ENCODE peak calls at places on chromosomes 7 and 10, in ten cellular contexts. C is fibroblast of the aortic adventitia; P is heart left ventricle; M is choroid plexus epithelial cell; X is GM12865; L is GM23248; E is mammary epithelial cell; I is H7; J is fibroblast of pulmonary artery; T is CD8-positive, alpha-beta T cell. O is an unnamed sample.

GRCh38 chr7:76423666-76424412 is 911 bp upstream of the ZP3 start:
- DNase-seq in C (no peak), P (no peak), M (peak), X (no peak), L (peak), E (no peak), I (peak), J (peak), T (no peak), O (peak)

GRCh38 chr10:116287906-116288501 is 15.0 kb upstream of the GFRA1 start:
- DNase-seq in C (peak), P (no peak), M (peak), X (peak), L (peak), E (no peak), I (peak), J (peak), T (no peak), O (peak)

GRCh38 chr10:71268247-71268691 is 50.8 kb upstream of the SLC29A3 start:
- DNase-seq in C (peak), P (peak), M (peak), X (no peak), L (peak), E (no peak), I (peak), J (peak), T (no peak), O (peak)

GRCh38 chr7:112707655-112708054 is 82.5 kb downstream of the TMEM168 start:
- DNase-seq in C (no peak), P (no peak), M (no peak), X (no peak), L (no peak), E (no peak), I (no peak), J (no peak), T (no peak), O (peak)

GRCh38 chr7:100400656-100401055 is 27.4 kb downstream of the PILRA start:
- DNase-seq in C (no peak), P (no peak), M (peak), X (peak), L (no peak), E (no peak), I (peak), J (peak), T (no peak), O (peak)

GRCh38 chr7:152522551-152522950 is 86.7 kb upstream of the KMT2C start:
- DNase-seq in C (peak), P (peak), M (peak), X (no peak), L (no peak), E (no peak), I (peak), J (peak), T (no peak), O (peak)

GRCh38 chr10:66928000-66928770 is 2.3 kb downstream of the LRRTM3 start:
- DNase-seq in C (no peak), P (no peak), M (peak), X (no peak), L (peak), E (no peak), I (no peak), J (peak), T (no peak), O (no peak)

GRCh38 chr10:48554246-48554645 is 50.6 kb downstream of the ARHGAP22 start:
- DNase-seq in C (no peak), P (no peak), M (no peak), X (no peak), L (no peak), E (no peak), I (no peak), J (no peak), T (no peak), O (no peak)

GRCh38 chr10:118209215-118209614 is 132.9 kb downstream of the FAM204A start:
- DNase-seq in C (no peak), P (no peak), M (no peak), X (no peak), L (no peak), E (peak), I (no peak), J (no peak), T (no peak), O (peak)

GRCh38 chr10:116437076-116437692 is 9.5 kb downstream of the PNLIPRP3 start:
- DNase-seq in C (no peak), P (no peak), M (no peak), X (no peak), L (no peak), E (peak), I (no peak), J (no peak), T (no peak), O (no peak)

GRCh38 chr10:24331457-24331856 is 122.5 kb downstream of the KIAA1217 start:
- DNase-seq in C (peak), P (peak), M (peak), X (no peak), L (no peak), E (peak), I (no peak), J (peak), T (no peak), O (no peak)

GRCh38 chr7:85021090-85021704 is 165.7 kb downstream of the SEMA3D start:
- DNase-seq in C (peak), P (no peak), M (peak), X (no peak), L (peak), E (no peak), I (no peak), J (peak), T (no peak), O (no peak)

GRCh38 chr10:78640981-78641646 is 427.7 kb upstream of the ZMIZ1 start:
- DNase-seq in C (peak), P (peak), M (no peak), X (no peak), L (peak), E (no peak), I (no peak), J (no peak), T (no peak), O (no peak)

GRCh38 chr7:86972072-86972471 is 87.4 kb downstream of the ELAPOR2 start:
- DNase-seq in C (no peak), P (no peak), M (no peak), X (no peak), L (no peak), E (no peak), I (no peak), J (no peak), T (no peak), O (no peak)

GRCh38 chr10:47055386-47056382 is 144.5 kb downstream of the PTPN20 start:
- DNase-seq in C (no peak), P (no peak), M (no peak), X (no peak), L (no peak), E (no peak), I (no peak), J (no peak), T (no peak), O (no peak)

GRCh38 chr7:111159426-111159825 is 68.5 kb downstream of the LRRN3 start:
- DNase-seq in C (peak), P (no peak), M (peak), X (no peak), L (peak), E (peak), I (no peak), J (peak), T (no peak), O (no peak)

GRCh38 chr7:75652788-75653187 is 86.0 kb downstream of the HIP1 start:
- DNase-seq in C (no peak), P (no peak), M (no peak), X (no peak), L (no peak), E (no peak), I (no peak), J (no peak), T (no peak), O (no peak)

GRCh38 chr7:37494940-37495339 is 46.3 kb upstream of the ELMO1 start:
- DNase-seq in C (no peak), P (no peak), M (no peak), X (peak), L (no peak), E (no peak), I (peak), J (no peak), T (no peak), O (no peak)

GRCh38 chr10:86520871-86521619 is 547 bp downstream of the WAPL start:
- DNase-seq in C (peak), P (peak), M (peak), X (peak), L (peak), E (peak), I (peak), J (peak), T (peak), O (peak)

GRCh38 chr10:77011823-77012566 is 625.6 kb downstream of the KCNMA1 start:
- DNase-seq in C (peak), P (no peak), M (no peak), X (no peak), L (peak), E (no peak), I (no peak), J (peak), T (no peak), O (no peak)

GRCh38 chr7:45031829-45032228 is 31.8 kb downstream of the CCM2 start:
- DNase-seq in C (no peak), P (no peak), M (no peak), X (no peak), L (no peak), E (no peak), I (peak), J (no peak), T (no peak), O (no peak)

GRCh38 chr7:2405201-2405600 is 1.8 kb downstream of the CHST12 start:
- DNase-seq in C (no peak), P (no peak), M (no peak), X (no peak), L (no peak), E (no peak), I (no peak), J (no peak), T (no peak), O (no peak)

GRCh38 chr7:2403014-2403717 is at the start of gene CHST12:
- DNase-seq in C (peak), P (peak), M (peak), X (peak), L (peak), E (peak), I (peak), J (peak), T (peak), O (peak)

GRCh38 chr7:2405601-2406345 is 2.4 kb downstream of the CHST12 start:
- DNase-seq in C (no peak), P (no peak), M (no peak), X (peak), L (no peak), E (no peak), I (no peak), J (no peak), T (peak), O (no peak)

GRCh38 chr7:2403718-2404648 is 572 bp downstream of the CHST12 start:
- DNase-seq in C (peak), P (peak), M (peak), X (peak), L (peak), E (peak), I (peak), J (peak), T (peak), O (peak)

GRCh38 chr7:2404714-2405119 is 1.3 kb downstream of the CHST12 start:
- DNase-seq in C (no peak), P (no peak), M (no peak), X (no peak), L (no peak), E (no peak), I (no peak), J (no peak), T (peak), O (no peak)
- H3K4me3 ChIP-seq in C (peak), P (peak), M (peak), X (peak), L (peak), E (peak), I (peak), J (peak), T (peak), O (peak)

DNA sequence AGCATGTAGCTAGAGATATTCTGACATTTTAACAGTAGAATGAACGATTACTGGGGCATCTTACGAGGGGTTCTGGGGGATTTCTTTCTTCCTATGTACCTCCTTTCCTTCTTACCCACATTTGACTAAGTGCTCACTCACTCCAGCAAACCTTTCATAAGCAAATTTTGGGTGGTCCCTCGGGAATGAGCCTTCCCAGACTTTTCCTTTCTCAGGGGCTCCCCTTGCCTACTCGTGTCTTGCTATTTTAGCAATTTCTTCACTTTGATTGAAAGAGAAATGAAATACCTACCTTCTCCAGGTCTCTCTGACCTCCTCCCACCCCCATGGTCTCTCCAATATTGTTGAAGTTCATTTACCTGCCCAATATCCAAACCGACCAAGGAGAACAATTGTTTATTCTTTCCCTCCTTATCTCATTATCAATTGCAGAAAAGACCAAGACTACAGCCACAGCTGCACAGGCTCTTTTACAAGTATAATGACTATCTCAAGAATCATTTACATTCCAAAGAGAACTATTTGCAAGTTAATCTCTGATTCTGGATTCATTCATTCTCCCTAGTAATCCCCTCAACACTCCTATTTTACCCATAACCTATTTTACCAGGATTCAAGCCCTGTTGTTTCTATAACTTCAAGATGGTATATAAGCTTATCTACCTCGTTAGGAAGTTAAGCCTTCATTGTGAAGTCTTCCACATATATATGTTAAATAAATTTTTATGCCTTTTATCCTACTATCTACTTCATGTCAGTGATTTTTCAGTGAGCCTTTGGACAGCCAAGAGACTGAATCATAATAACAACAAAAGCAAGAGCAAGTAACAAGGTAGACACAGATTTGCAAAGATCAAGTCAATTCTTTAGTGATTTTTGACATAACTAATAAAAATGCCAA is 480.6 kb downstream of the IPMK start:
- DNase-seq in C (no peak), P (no peak), M (no peak), X (no peak), L (no peak), E (no peak), I (no peak), J (no peak), T (no peak), O (no peak)
- H3K4me3 ChIP-seq in C (no peak), P (no peak), M (no peak), X (no peak), L (no peak), E (no peak), I (no peak), J (no peak), T (no peak), O (no peak)

GRCh38 chr7:21542891-21543527 is at the start of gene DNAH11:
- DNase-seq in C (no peak), P (peak), M (peak), X (no peak), L (peak), E (peak), I (peak), J (peak), T (no peak), O (peak)
- H3K4me3 ChIP-seq in C (peak), P (peak), M (peak), X (peak), L (peak), E (peak), I (peak), J (peak), T (peak), O (peak)

GRCh38 chr7:57305192-57305748 is 144.7 kb upstream of the ZNF716 start:
- DNase-seq in C (no peak), P (no peak), M (no peak), X (no peak), L (no peak), E (no peak), I (peak), J (no peak), T (no peak), O (peak)

GRCh38 chr7:57308631-57309408 is 141.2 kb upstream of the ZNF716 start:
- DNase-seq in C (no peak), P (no peak), M (no peak), X (no peak), L (no peak), E (no peak), I (peak), J (no peak), T (no peak), O (peak)
- H3K4me3 ChIP-seq in C (no peak), P (no peak), M (no peak), X (no peak), L (no peak), E (no peak), I (no peak), J (no peak), T (no peak), O (no peak)

DNA sequence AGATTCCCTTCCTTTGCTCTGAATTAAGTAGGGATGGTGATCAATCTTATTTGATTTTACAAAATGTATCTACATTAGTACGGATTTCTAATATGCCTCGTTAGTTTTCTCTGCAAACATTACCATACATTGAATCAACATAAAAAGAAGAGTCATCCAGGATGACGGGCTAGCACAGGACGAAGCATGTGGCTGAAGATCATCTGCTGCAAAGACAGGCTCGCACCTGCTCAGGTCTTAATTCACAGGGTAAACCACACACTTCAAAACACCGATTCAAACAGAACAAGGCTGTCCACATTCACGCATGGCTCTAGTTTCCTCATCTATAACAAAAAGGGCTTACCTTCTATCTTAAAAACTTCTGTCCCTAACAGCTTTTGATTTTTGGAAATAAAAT is 323.0 kb downstream of the PARD3 start:
- DNase-seq in C (no peak), P (no peak), M (no peak), X (no peak), L (no peak), E (peak), I (no peak), J (no peak), T (no peak), O (peak)
- H3K4me3 ChIP-seq in C (no peak), P (no peak), M (no peak), X (no peak), L (no peak), E (no peak), I (no peak), J (no peak), T (no peak), O (no peak)

GRCh38 chr7:1716263-1717094 is 46.4 kb downstream of the ELFN1 start:
- DNase-seq in C (peak), P (no peak), M (peak), X (no peak), L (peak), E (peak), I (peak), J (peak), T (no peak), O (no peak)

GRCh38 chr7:1715671-1716074 is 45.6 kb downstream of the ELFN1 start:
- DNase-seq in C (no peak), P (no peak), M (no peak), X (no peak), L (no peak), E (no peak), I (peak), J (no peak), T (no peak), O (no peak)

GRCh38 chr7:1717903-1718676 is 48.0 kb downstream of the ELFN1 start:
- DNase-seq in C (no peak), P (no peak), M (no peak), X (no peak), L (no peak), E (no peak), I (no peak), J (no peak), T (no peak), O (no peak)

GRCh38 chr7:1715331-1715625 is 45.2 kb downstream of the ELFN1 start:
- DNase-seq in C (no peak), P (no peak), M (no peak), X (no peak), L (no peak), E (no peak), I (no peak), J (no peak), T (no peak), O (no peak)

DNA sequence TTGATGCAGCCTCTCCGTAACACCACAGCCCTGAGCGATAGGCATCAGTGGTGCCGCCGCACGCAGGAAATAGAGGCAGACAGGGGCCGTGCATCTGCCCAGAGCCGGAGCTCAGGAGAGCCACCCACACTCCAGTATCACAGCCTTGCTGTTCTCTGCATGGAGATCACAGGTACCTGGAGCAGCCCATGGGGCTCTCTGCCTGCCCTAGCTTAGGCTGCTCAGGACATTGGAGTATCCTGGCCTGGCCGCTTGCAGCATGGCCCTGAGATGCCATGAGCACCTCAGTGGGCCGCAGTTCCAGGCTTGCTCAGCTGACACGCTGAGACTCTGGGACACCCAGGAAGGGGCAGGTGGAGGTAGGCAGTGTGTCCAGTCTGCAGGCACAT is 47.0 kb downstream of the ELFN1 start:
- DNase-seq in C (no peak), P (no peak), M (no peak), X (no peak), L (no peak), E (no peak), I (no peak), J (no peak), T (no peak), O (no peak)
- H3K4me3 ChIP-seq in C (no peak), P (no peak), M (no peak), X (no peak), L (no peak), E (no peak), I (no peak), J (no peak), T (no peak), O (no peak)

O was measured in SJCRH30.